ENCODE peak calls at places on chromosomes 6 and 20, in nine cellular contexts. One of them, this sample, is unnamed.

GRCh38 chr6:35919085-35919826 is 1.6 kb downstream of the SRPK1 start:
- DNase-seq in sciatic nerve: no peak
- DNase-seq in activated CD4-positive, alpha-beta T cell treated with anti-CD3 and anti-CD28 coated beads, Interleukin-2, amount 50 U/mL, for 24 hours: no peak
- DNase-seq in stimulated activated CD4-positive, alpha-beta T cell treated with anti-CD3 and anti-CD28 coated beads, Interleukin-4, amount 100 ng/mL, for 48 hours: no peak
- DNase-seq in GM12891: no peak
- DNase-seq in right atrium auricular region: no peak
- DNase-seq in HEK293T: no peak
- DNase-seq in CD8-positive, alpha-beta memory T cell: no peak
- DNase-seq in MV-4-11: peak
- DNase-seq in this sample: no peak

GRCh38 chr6:167046861-167047495 is 47.8 kb downstream of the CEP43 start:
- DNase-seq in CD8-positive, alpha-beta memory T cell: no peak
- DNase-seq in MV-4-11: no peak
- DNase-seq in stimulated activated CD4-positive, alpha-beta T cell treated with anti-CD3 and anti-CD28 coated beads, Interleukin-4, amount 100 ng/mL, for 48 hours: no peak
- DNase-seq in sciatic nerve: no peak
- DNase-seq in right atrium auricular region: no peak
- DNase-seq in HEK293T: no peak
- DNase-seq in activated CD4-positive, alpha-beta T cell treated with anti-CD3 and anti-CD28 coated beads, Interleukin-2, amount 50 U/mL, for 24 hours: no peak
- DNase-seq in GM12891: no peak
- DNase-seq in this sample: no peak

GRCh38 chr20:48983423-48984400 is 62.2 kb downstream of the ARFGEF2 start:
- DNase-seq in right atrium auricular region: no peak
- DNase-seq in stimulated activated CD4-positive, alpha-beta T cell treated with anti-CD3 and anti-CD28 coated beads, Interleukin-4, amount 100 ng/mL, for 48 hours: no peak
- DNase-seq in HEK293T: no peak
- DNase-seq in CD8-positive, alpha-beta memory T cell: no peak
- DNase-seq in GM12891: no peak
- DNase-seq in activated CD4-positive, alpha-beta T cell treated with anti-CD3 and anti-CD28 coated beads, Interleukin-2, amount 50 U/mL, for 24 hours: no peak
- DNase-seq in sciatic nerve: no peak
- DNase-seq in MV-4-11: no peak
- DNase-seq in this sample: no peak

GRCh38 chr6:3289664-3290055 is 30.9 kb downstream of the PSMG4 start:
- DNase-seq in right atrium auricular region: no peak
- DNase-seq in activated CD4-positive, alpha-beta T cell treated with anti-CD3 and anti-CD28 coated beads, Interleukin-2, amount 50 U/mL, for 24 hours: no peak
- DNase-seq in HEK293T: no peak
- DNase-seq in sciatic nerve: peak
- DNase-seq in GM12891: no peak
- DNase-seq in MV-4-11: no peak
- DNase-seq in stimulated activated CD4-positive, alpha-beta T cell treated with anti-CD3 and anti-CD28 coated beads, Interleukin-4, amount 100 ng/mL, for 48 hours: no peak
- DNase-seq in CD8-positive, alpha-beta memory T cell: no peak
- DNase-seq in this sample: no peak

GRCh38 chr20:56826971-56827645 is 198.0 kb downstream of the TFAP2C start:
- DNase-seq in sciatic nerve: no peak
- DNase-seq in CD8-positive, alpha-beta memory T cell: no peak
- DNase-seq in stimulated activated CD4-positive, alpha-beta T cell treated with anti-CD3 and anti-CD28 coated beads, Interleukin-4, amount 100 ng/mL, for 48 hours: no peak
- DNase-seq in HEK293T: no peak
- DNase-seq in activated CD4-positive, alpha-beta T cell treated with anti-CD3 and anti-CD28 coated beads, Interleukin-2, amount 50 U/mL, for 24 hours: no peak
- DNase-seq in MV-4-11: peak
- DNase-seq in right atrium auricular region: no peak
- DNase-seq in GM12891: no peak
- DNase-seq in this sample: no peak

GRCh38 chr6:147311218-147311617 is 107.0 kb downstream of the STXBP5 start:
- DNase-seq in right atrium auricular region: no peak
- DNase-seq in MV-4-11: no peak
- DNase-seq in sciatic nerve: no peak
- DNase-seq in GM12891: no peak
- DNase-seq in CD8-positive, alpha-beta memory T cell: no peak
- DNase-seq in activated CD4-positive, alpha-beta T cell treated with anti-CD3 and anti-CD28 coated beads, Interleukin-2, amount 50 U/mL, for 24 hours: no peak
- DNase-seq in stimulated activated CD4-positive, alpha-beta T cell treated with anti-CD3 and anti-CD28 coated beads, Interleukin-4, amount 100 ng/mL, for 48 hours: no peak
- DNase-seq in HEK293T: no peak
- DNase-seq in this sample: no peak

GRCh38 chr20:46293084-46293483 is 15.2 kb downstream of the CDH22 start:
- DNase-seq in HEK293T: peak
- DNase-seq in CD8-positive, alpha-beta memory T cell: no peak
- DNase-seq in right atrium auricular region: no peak
- DNase-seq in MV-4-11: peak
- DNase-seq in GM12891: no peak
- DNase-seq in sciatic nerve: no peak
- DNase-seq in stimulated activated CD4-positive, alpha-beta T cell treated with anti-CD3 and anti-CD28 coated beads, Interleukin-4, amount 100 ng/mL, for 48 hours: no peak
- DNase-seq in activated CD4-positive, alpha-beta T cell treated with anti-CD3 and anti-CD28 coated beads, Interleukin-2, amount 50 U/mL, for 24 hours: no peak
- DNase-seq in this sample: peak

GRCh38 chr6:125780540-125781306 is 10.0 kb upstream of the NCOA7 start:
- DNase-seq in right atrium auricular region: peak
- DNase-seq in HEK293T: peak
- DNase-seq in activated CD4-positive, alpha-beta T cell treated with anti-CD3 and anti-CD28 coated beads, Interleukin-2, amount 50 U/mL, for 24 hours: peak
- DNase-seq in GM12891: no peak
- DNase-seq in sciatic nerve: peak
- DNase-seq in MV-4-11: peak
- DNase-seq in CD8-positive, alpha-beta memory T cell: peak
- DNase-seq in stimulated activated CD4-positive, alpha-beta T cell treated with anti-CD3 and anti-CD28 coated beads, Interleukin-4, amount 100 ng/mL, for 48 hours: no peak
- DNase-seq in this sample: no peak

GRCh38 chr20:31605902-31606677 is 1.0 kb downstream of the ID1 start:
- DNase-seq in activated CD4-positive, alpha-beta T cell treated with anti-CD3 and anti-CD28 coated beads, Interleukin-2, amount 50 U/mL, for 24 hours: no peak
- DNase-seq in HEK293T: no peak
- DNase-seq in sciatic nerve: peak
- DNase-seq in CD8-positive, alpha-beta memory T cell: no peak
- DNase-seq in right atrium auricular region: no peak
- DNase-seq in GM12891: no peak
- DNase-seq in stimulated activated CD4-positive, alpha-beta T cell treated with anti-CD3 and anti-CD28 coated beads, Interleukin-4, amount 100 ng/mL, for 48 hours: no peak
- DNase-seq in MV-4-11: no peak
- DNase-seq in this sample: peak

GRCh38 chr6:95785785-95786184 is 208.4 kb downstream of the MANEA start:
- DNase-seq in CD8-positive, alpha-beta memory T cell: no peak
- DNase-seq in sciatic nerve: no peak
- DNase-seq in right atrium auricular region: no peak
- DNase-seq in MV-4-11: no peak
- DNase-seq in HEK293T: no peak
- DNase-seq in GM12891: no peak
- DNase-seq in activated CD4-positive, alpha-beta T cell treated with anti-CD3 and anti-CD28 coated beads, Interleukin-2, amount 50 U/mL, for 24 hours: no peak
- DNase-seq in stimulated activated CD4-positive, alpha-beta T cell treated with anti-CD3 and anti-CD28 coated beads, Interleukin-4, amount 100 ng/mL, for 48 hours: no peak
- DNase-seq in this sample: no peak

GRCh38 chr6:111339294-111339693 is 143.7 kb downstream of the REV3L start:
- DNase-seq in sciatic nerve: no peak
- DNase-seq in GM12891: no peak
- DNase-seq in right atrium auricular region: no peak
- DNase-seq in MV-4-11: no peak
- DNase-seq in stimulated activated CD4-positive, alpha-beta T cell treated with anti-CD3 and anti-CD28 coated beads, Interleukin-4, amount 100 ng/mL, for 48 hours: no peak
- DNase-seq in activated CD4-positive, alpha-beta T cell treated with anti-CD3 and anti-CD28 coated beads, Interleukin-2, amount 50 U/mL, for 24 hours: no peak
- DNase-seq in HEK293T: no peak
- DNase-seq in CD8-positive, alpha-beta memory T cell: no peak
- DNase-seq in this sample: no peak